ENCODE peak calls at places on chromosomes 6 and 20, in six cellular contexts. One of them, this sample, is unnamed.
A peak's percentile ranks its signal among the peaks of the same experiment; 100 is the strongest.

GRCh38 chr20:22243063-22243462 is 341.3 kb downstream of the FOXA2 start:
- DNase-seq in mesendoderm: no peak
- DNase-seq in IMR-90: no peak
- DNase-seq in H9: no peak
- DNase-seq in mesenchymal stem cell: no peak
- DNase-seq in H1: no peak
- DNase-seq in this sample: no peak

GRCh38 chr6:29797120-29797519 is 30.5 kb upstream of the HLA-G start:
- DNase-seq in H1: no peak
- DNase-seq in IMR-90: peak; percentile 39
- DNase-seq in mesendoderm: no peak
- DNase-seq in mesenchymal stem cell: peak; percentile 22
- DNase-seq in H9: no peak
- DNase-seq in this sample: no peak

GRCh38 chr6:5025911-5026819 is 22.3 kb upstream of the RPP40 start:
- DNase-seq in H9: peak; percentile 76
- DNase-seq in mesenchymal stem cell: peak; percentile 78
- DNase-seq in IMR-90: peak; percentile 30
- DNase-seq in H1: no peak
- DNase-seq in mesendoderm: peak; percentile 89
- DNase-seq in this sample: peak; percentile 58

GRCh38 chr6:119915971-119916370 is 566.4 kb upstream of the MAN1A1 start:
- DNase-seq in IMR-90: no peak
- DNase-seq in mesendoderm: no peak
- DNase-seq in mesenchymal stem cell: no peak
- DNase-seq in H9: no peak
- DNase-seq in H1: no peak
- DNase-seq in this sample: no peak

GRCh38 chr6:87755697-87756671 is 54.0 kb upstream of the AKIRIN2 start:
- DNase-seq in H1: no peak
- DNase-seq in H9: no peak
- DNase-seq in mesenchymal stem cell: no peak
- DNase-seq in IMR-90: peak; percentile 17
- DNase-seq in mesendoderm: peak; percentile 26
- DNase-seq in this sample: no peak

GRCh38 chr6:91387290-91388062 is 800.6 kb upstream of the MAP3K7 start:
- DNase-seq in H1: peak; percentile 39
- DNase-seq in mesendoderm: peak; percentile 76
- DNase-seq in mesenchymal stem cell: no peak
- DNase-seq in IMR-90: no peak
- DNase-seq in H9: peak; percentile 85
- DNase-seq in this sample: no peak

GRCh38 chr6:32226434-32226833 is 2.6 kb upstream of the NOTCH4 start:
- DNase-seq in IMR-90: no peak
- DNase-seq in mesenchymal stem cell: no peak
- DNase-seq in mesendoderm: no peak
- DNase-seq in H1: no peak
- DNase-seq in H9: no peak
- DNase-seq in this sample: no peak

GRCh38 chr6:111813247-111814162 is 59.7 kb downstream of the FYN start:
- DNase-seq in mesendoderm: no peak
- DNase-seq in H1: no peak
- DNase-seq in mesenchymal stem cell: no peak
- DNase-seq in IMR-90: peak; percentile 74
- DNase-seq in H9: no peak
- DNase-seq in this sample: no peak

GRCh38 chr6:35728663-35729348 is 8.0 kb upstream of the ARMC12 start:
- DNase-seq in IMR-90: no peak
- DNase-seq in H1: no peak
- DNase-seq in mesenchymal stem cell: no peak
- DNase-seq in mesendoderm: peak; percentile 12
- DNase-seq in H9: no peak
- DNase-seq in this sample: no peak

GRCh38 chr6:148720897-148721296 is 25.9 kb upstream of the UST start:
- DNase-seq in mesendoderm: no peak
- DNase-seq in IMR-90: no peak
- DNase-seq in H1: no peak
- DNase-seq in mesenchymal stem cell: no peak
- DNase-seq in H9: no peak
- DNase-seq in this sample: no peak

GRCh38 chr20:56807118-56807517 is 178.0 kb downstream of the TFAP2C start:
- DNase-seq in IMR-90: no peak
- DNase-seq in H1: no peak
- DNase-seq in H9: no peak
- DNase-seq in mesenchymal stem cell: no peak
- DNase-seq in mesendoderm: no peak
- DNase-seq in this sample: no peak

GRCh38 chr6:37615564-37616340 is 81.9 kb downstream of the MDGA1 start:
- DNase-seq in mesenchymal stem cell: peak; percentile 62
- DNase-seq in IMR-90: no peak
- DNase-seq in mesendoderm: no peak
- DNase-seq in H9: no peak
- DNase-seq in H1: no peak
- DNase-seq in this sample: no peak

GRCh38 chr6:118377711-118378414 is 170.2 kb upstream of the PLN start:
- DNase-seq in IMR-90: no peak
- DNase-seq in mesendoderm: peak; percentile 9
- DNase-seq in mesenchymal stem cell: no peak
- DNase-seq in H9: peak; percentile 56
- DNase-seq in H1: no peak
- DNase-seq in this sample: peak; percentile 45

GRCh38 chr6:34527751-34528670 is 28.1 kb downstream of the SPDEF start:
- DNase-seq in mesendoderm: peak; percentile 23
- DNase-seq in IMR-90: no peak
- DNase-seq in mesenchymal stem cell: no peak
- DNase-seq in H9: no peak
- DNase-seq in H1: no peak
- DNase-seq in this sample: no peak

GRCh38 chr6:53023323-53023722 is 28.2 kb upstream of the GSTA4 start:
- DNase-seq in mesenchymal stem cell: no peak
- DNase-seq in mesendoderm: no peak
- DNase-seq in H9: no peak
- DNase-seq in H1: no peak
- DNase-seq in IMR-90: no peak
- DNase-seq in this sample: no peak

GRCh38 chr20:10218536-10219451 is at the start of gene SNAP25:
- DNase-seq in IMR-90: peak; percentile 90
- DNase-seq in H1: no peak
- DNase-seq in mesendoderm: peak; percentile 97
- DNase-seq in mesenchymal stem cell: peak; percentile 93
- DNase-seq in H9: peak; percentile 90
- DNase-seq in this sample: peak; percentile 87

DNA sequence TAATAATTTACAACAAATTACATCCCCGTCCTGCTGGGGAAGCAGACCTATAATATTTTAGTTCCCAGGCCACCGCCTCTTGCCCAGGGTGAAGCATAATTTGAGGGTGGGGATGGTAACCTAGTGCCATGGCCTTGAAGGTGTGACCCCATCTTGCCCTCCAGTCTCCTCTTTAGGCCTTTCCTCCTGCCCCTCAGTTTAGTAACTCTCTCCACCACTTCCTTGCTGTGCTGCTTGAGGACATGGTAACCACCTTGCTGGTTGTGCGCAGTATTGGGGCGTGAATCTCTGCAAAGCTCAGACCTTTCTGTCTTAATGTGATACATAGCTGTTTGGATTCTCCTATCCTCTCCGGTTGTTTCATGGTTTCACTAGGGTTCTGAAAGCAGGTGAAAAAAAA is 16.6 kb downstream of the SNX9 start:
- DNase-seq in mesenchymal stem cell: no peak
- DNase-seq in IMR-90: no peak
- DNase-seq in H1: no peak
- DNase-seq in H9: no peak
- DNase-seq in mesendoderm: no peak
- DNase-seq in this sample: no peak
- H2AK5ac ChIP-seq in mesenchymal stem cell: peak overlapping the region; percentile 10
- H2AK5ac ChIP-seq in IMR-90: peak overlapping the region; percentile 82
- H2AK5ac ChIP-seq in H1: no peak overlapping the region
- H2AK5ac ChIP-seq in H9: no peak overlapping the region
- H2AK5ac ChIP-seq in mesendoderm: no peak overlapping the region
- H2AK5ac ChIP-seq in this sample: no peak overlapping the region

DNA sequence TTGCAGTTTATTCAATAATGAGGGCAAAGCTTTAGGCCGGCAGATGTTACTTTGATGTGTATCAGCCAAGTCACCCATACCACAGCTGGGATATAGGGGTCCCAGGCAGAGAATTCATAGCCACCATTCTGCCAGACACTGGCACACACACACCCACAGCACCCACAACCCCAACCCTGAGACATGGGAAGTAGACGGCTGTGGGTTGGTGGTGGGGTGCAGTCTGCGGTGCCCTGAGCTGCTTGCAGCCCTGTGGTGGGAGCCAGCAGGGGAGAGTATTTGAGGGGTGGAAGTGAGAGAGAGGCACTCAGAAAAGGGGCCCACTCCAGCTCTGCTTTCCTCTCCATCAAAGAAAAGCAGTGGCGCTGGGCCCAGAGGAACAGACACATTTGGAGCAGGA is 125.3 kb downstream of the FOXO3 start:
- DNase-seq in H9: no peak
- DNase-seq in mesendoderm: no peak
- DNase-seq in IMR-90: no peak
- DNase-seq in mesenchymal stem cell: no peak
- DNase-seq in H1: no peak
- DNase-seq in this sample: no peak
- H2AK5ac ChIP-seq in H9: no peak overlapping the region
- H2AK5ac ChIP-seq in mesendoderm: no peak overlapping the region
- H2AK5ac ChIP-seq in IMR-90: no peak overlapping the region
- H2AK5ac ChIP-seq in mesenchymal stem cell: no peak overlapping the region
- H2AK5ac ChIP-seq in H1: no peak overlapping the region
- H2AK5ac ChIP-seq in this sample: no peak overlapping the region

DNA sequence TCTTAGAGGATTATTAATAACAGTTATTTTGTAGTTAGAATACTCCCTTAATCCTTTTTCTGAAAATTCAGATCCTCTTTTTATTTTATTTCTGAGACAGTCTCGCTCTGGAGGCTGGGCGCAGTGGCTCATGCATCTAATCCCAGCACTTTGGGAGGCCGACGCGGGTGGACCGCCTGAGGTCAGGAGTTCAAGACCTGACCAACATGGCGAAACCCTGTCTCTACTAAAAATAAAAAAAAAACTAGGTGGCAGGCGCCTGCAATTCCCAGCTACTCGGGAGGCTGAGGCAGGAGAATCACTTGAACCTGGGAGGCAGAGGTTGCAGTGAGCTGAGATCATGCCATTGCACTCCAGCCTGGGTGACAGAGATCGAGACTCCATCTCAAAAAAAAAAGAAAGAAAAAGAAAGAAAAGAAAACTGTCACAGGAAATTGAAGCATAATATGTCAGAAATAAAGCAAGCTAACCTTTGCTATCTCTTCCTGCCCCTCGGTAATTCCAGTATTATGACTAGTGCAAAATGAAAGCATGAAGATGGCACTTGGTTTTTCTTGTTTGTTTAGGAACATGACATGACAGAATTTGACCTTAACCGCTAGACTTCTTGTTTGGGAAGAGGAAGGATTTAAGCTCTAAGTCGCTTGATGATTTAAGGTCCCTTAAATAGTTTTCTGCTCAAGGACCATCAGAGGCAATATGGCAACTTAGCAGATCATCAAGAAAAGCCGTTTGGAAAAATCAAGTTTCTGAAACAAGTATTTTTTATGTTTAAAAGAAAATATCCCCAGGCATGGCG is 1.8 kb upstream of the RBM39 start:
- DNase-seq in H9: no peak
- DNase-seq in mesendoderm: no peak
- DNase-seq in mesenchymal stem cell: peak; percentile 78
- DNase-seq in IMR-90: peak; percentile 31
- DNase-seq in H1: no peak
- DNase-seq in this sample: no peak
- H2AK5ac ChIP-seq in H9: no peak overlapping the region
- H2AK5ac ChIP-seq in mesendoderm: no peak overlapping the region
- H2AK5ac ChIP-seq in mesenchymal stem cell: no peak overlapping the region
- H2AK5ac ChIP-seq in IMR-90: no peak overlapping the region
- H2AK5ac ChIP-seq in H1: no peak overlapping the region
- H2AK5ac ChIP-seq in this sample: no peak overlapping the region

GRCh38 chr6:7461416-7461815 is 71.8 kb downstream of the RIOK1 start:
- DNase-seq in mesenchymal stem cell: no peak
- DNase-seq in H1: no peak
- DNase-seq in H9: no peak
- DNase-seq in IMR-90: peak; percentile 12
- DNase-seq in mesendoderm: peak; percentile 9
- DNase-seq in this sample: no peak
- H2AK5ac ChIP-seq in mesenchymal stem cell: no peak overlapping the region
- H2AK5ac ChIP-seq in H1: no peak overlapping the region
- H2AK5ac ChIP-seq in H9: no peak overlapping the region
- H2AK5ac ChIP-seq in IMR-90: no peak overlapping the region
- H2AK5ac ChIP-seq in mesendoderm: no peak overlapping the region
- H2AK5ac ChIP-seq in this sample: no peak overlapping the region

GRCh38 chr6:108710560-108710959 is 137.7 kb upstream of the ARMC2 start:
- DNase-seq in H9: no peak
- DNase-seq in H1: no peak
- DNase-seq in IMR-90: no peak
- DNase-seq in mesenchymal stem cell: peak; percentile 11
- DNase-seq in mesendoderm: no peak
- DNase-seq in this sample: no peak
- H2AK5ac ChIP-seq in H9: no peak overlapping the region
- H2AK5ac ChIP-seq in H1: no peak overlapping the region
- H2AK5ac ChIP-seq in IMR-90: no peak overlapping the region
- H2AK5ac ChIP-seq in mesenchymal stem cell: no peak overlapping the region
- H2AK5ac ChIP-seq in mesendoderm: no peak overlapping the region
- H2AK5ac ChIP-seq in this sample: no peak overlapping the region

DNA sequence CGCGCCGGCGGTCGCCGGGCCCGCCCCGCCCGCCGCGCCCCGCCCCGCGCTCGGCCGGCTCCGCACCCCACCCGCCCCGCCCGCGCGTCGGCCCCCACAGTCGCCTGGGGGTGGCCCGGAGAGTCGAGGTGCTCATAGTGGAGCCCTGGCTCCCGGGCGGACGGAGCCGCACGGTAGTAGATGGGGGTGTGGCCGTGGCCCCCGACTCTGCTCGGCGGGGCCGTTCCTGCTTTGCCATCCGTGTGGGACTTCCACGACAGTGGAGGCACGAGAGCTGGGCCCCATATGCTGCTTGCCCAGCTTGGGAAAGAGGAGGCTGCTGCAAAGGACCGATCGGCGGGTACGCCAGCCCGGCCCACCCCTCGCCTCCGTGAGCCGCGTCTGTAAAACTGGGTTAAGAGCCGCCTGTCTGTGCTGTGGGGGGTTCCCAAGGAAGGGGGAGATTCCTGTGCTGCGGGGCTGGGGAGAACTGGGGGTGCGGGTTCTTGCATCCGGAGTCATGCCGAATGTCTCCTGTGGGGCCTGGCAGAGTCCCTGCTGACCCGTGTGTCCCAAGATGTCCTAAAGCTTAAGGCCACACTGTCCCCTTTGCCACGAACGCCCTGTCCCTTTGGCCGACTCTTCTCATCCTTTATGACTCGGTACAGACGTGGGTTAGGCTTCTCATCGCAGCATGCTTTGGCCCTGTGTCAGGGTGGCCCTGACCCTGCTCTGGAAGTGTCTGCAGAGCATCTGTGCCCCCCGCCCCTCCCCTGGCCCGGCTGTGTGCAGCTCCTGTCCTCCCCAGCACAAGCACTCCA is at the start of gene OPRL1:
- DNase-seq in mesendoderm: no peak
- DNase-seq in H9: no peak
- DNase-seq in IMR-90: no peak
- DNase-seq in H1: no peak
- DNase-seq in mesenchymal stem cell: peak; percentile 56
- DNase-seq in this sample: no peak
- H2AK5ac ChIP-seq in mesendoderm: no peak within 1 kb of the TSS
- H2AK5ac ChIP-seq in H9: no peak within 1 kb of the TSS
- H2AK5ac ChIP-seq in IMR-90: peak within 1 kb of the TSS; percentile 65
- H2AK5ac ChIP-seq in H1: no peak within 1 kb of the TSS
- H2AK5ac ChIP-seq in mesenchymal stem cell: no peak within 1 kb of the TSS
- H2AK5ac ChIP-seq in this sample: peak within 1 kb of the TSS; percentile 15

GRCh38 chr6:142373268-142374089 is 71.7 kb downstream of the ADGRG6 start:
- DNase-seq in IMR-90: peak; percentile 17
- DNase-seq in H1: no peak
- DNase-seq in mesenchymal stem cell: no peak
- DNase-seq in mesendoderm: no peak
- DNase-seq in H9: no peak
- DNase-seq in this sample: no peak
- H2AK5ac ChIP-seq in IMR-90: peak overlapping the region; percentile 85
- H2AK5ac ChIP-seq in H1: no peak overlapping the region
- H2AK5ac ChIP-seq in mesenchymal stem cell: peak overlapping the region; percentile 97
- H2AK5ac ChIP-seq in mesendoderm: no peak overlapping the region
- H2AK5ac ChIP-seq in H9: no peak overlapping the region
- H2AK5ac ChIP-seq in this sample: no peak overlapping the region

This sample was measured in neuronal stem cell.